ENCODE peak calls at places on chromosomes 13 and 19, in six cellular contexts. W is IMR-90, I is mesendoderm, X is H9, C is trophoblast cell, M is mesenchymal stem cell. A is an unnamed sample.

GRCh38 chr13:38763446-38764381 is 76.8 kb downstream of the FREM2 start:
- DNase-seq in W (peak; percentile 33), I (peak; percentile 77), X (peak; percentile 37), C (peak; percentile 63), M (peak; percentile 40), A (peak; percentile 61)

GRCh38 chr19:12997967-12998940 is 3.0 kb downstream of the NFIX start:
- DNase-seq in W (no peak), I (no peak), X (no peak), C (no peak), M (no peak), A (no peak)

GRCh38 chr13:112784811-112785418 is 95.1 kb downstream of the ATP11A start:
- DNase-seq in W (no peak), I (no peak), X (no peak), C (no peak), M (no peak), A (no peak)

GRCh38 chr13:87087741-87088140 is 583.4 kb upstream of the SLITRK5 start:
- DNase-seq in W (peak; percentile 75), I (no peak), X (no peak), C (no peak), M (peak; percentile 58), A (no peak)

GRCh38 chr13:37747071-37747612 is 122.4 kb downstream of the TRPC4 start:
- DNase-seq in W (peak; percentile 87), I (no peak), X (no peak), C (peak; percentile 59), M (peak; percentile 65), A (no peak)

GRCh38 chr19:1513492-1514294 is 874 bp upstream of the ADAMTSL5 start:
- DNase-seq in W (peak; percentile 53), I (peak; percentile 53), X (peak; percentile 56), C (peak; percentile 77), M (peak; percentile 60), A (no peak)

GRCh38 chr13:33272531-33273124 is 12.9 kb downstream of the STARD13 start:
- DNase-seq in W (no peak), I (no peak), X (no peak), C (no peak), M (no peak), A (no peak)

GRCh38 chr13:78286748-78287147 is 316.6 kb downstream of the POU4F1 start:
- DNase-seq in W (no peak), I (no peak), X (no peak), C (no peak), M (no peak), A (no peak)

GRCh38 chr13:91817250-91817649 is 418.8 kb downstream of the GPC5 start:
- DNase-seq in W (peak; percentile 13), I (no peak), X (no peak), C (no peak), M (peak; percentile 13), A (no peak)

GRCh38 chr13:26909515-26909914 is 148.9 kb upstream of the GPR12 start:
- DNase-seq in W (no peak), I (no peak), X (no peak), C (no peak), M (no peak), A (no peak)

GRCh38 chr13:59623516-59623915 is 540.2 kb downstream of the DIAPH3 start:
- DNase-seq in W (no peak), I (no peak), X (no peak), C (no peak), M (no peak), A (no peak)

GRCh38 chr13:59625121-59625520 is 538.6 kb downstream of the DIAPH3 start:
- DNase-seq in W (no peak), I (no peak), X (no peak), C (peak; percentile 86), M (no peak), A (no peak)

GRCh38 chr13:59621791-59622190 is 541.9 kb downstream of the DIAPH3 start:
- DNase-seq in W (no peak), I (no peak), X (no peak), C (no peak), M (no peak), A (no peak)
- H4K8ac ChIP-seq in W (no peak overlapping the region), I (no peak overlapping the region), X (no peak overlapping the region), C (no peak overlapping the region), M (no peak overlapping the region), A (no peak overlapping the region)

GRCh38 chr19:3335431-3336350 is 30.7 kb upstream of the NFIC start:
- DNase-seq in W (peak; percentile 57), I (no peak), X (no peak), C (no peak), M (peak; percentile 78), A (no peak)
- H3K9ac ChIP-seq in W (no peak overlapping the region), I (no peak overlapping the region), X (no peak overlapping the region), C (no peak overlapping the region), M (peak overlapping the region; percentile 76), A (no peak overlapping the region)

GRCh38 chr19:16873603-16874002 is 15.2 kb upstream of the F2RL3 start:
- DNase-seq in W (no peak), I (no peak), X (no peak), C (peak; percentile 61), M (no peak), A (no peak)

GRCh38 chr19:16877581-16877980 is 11.2 kb upstream of the F2RL3 start:
- DNase-seq in W (no peak), I (no peak), X (no peak), C (no peak), M (no peak), A (no peak)

GRCh38 chr19:16874250-16874977 is 14.4 kb upstream of the F2RL3 start:
- DNase-seq in W (no peak), I (no peak), X (no peak), C (no peak), M (no peak), A (no peak)

GRCh38 chr19:16876904-16877361 is 11.9 kb upstream of the F2RL3 start:
- DNase-seq in W (no peak), I (no peak), X (no peak), C (no peak), M (peak; percentile 54), A (no peak)

DNA sequence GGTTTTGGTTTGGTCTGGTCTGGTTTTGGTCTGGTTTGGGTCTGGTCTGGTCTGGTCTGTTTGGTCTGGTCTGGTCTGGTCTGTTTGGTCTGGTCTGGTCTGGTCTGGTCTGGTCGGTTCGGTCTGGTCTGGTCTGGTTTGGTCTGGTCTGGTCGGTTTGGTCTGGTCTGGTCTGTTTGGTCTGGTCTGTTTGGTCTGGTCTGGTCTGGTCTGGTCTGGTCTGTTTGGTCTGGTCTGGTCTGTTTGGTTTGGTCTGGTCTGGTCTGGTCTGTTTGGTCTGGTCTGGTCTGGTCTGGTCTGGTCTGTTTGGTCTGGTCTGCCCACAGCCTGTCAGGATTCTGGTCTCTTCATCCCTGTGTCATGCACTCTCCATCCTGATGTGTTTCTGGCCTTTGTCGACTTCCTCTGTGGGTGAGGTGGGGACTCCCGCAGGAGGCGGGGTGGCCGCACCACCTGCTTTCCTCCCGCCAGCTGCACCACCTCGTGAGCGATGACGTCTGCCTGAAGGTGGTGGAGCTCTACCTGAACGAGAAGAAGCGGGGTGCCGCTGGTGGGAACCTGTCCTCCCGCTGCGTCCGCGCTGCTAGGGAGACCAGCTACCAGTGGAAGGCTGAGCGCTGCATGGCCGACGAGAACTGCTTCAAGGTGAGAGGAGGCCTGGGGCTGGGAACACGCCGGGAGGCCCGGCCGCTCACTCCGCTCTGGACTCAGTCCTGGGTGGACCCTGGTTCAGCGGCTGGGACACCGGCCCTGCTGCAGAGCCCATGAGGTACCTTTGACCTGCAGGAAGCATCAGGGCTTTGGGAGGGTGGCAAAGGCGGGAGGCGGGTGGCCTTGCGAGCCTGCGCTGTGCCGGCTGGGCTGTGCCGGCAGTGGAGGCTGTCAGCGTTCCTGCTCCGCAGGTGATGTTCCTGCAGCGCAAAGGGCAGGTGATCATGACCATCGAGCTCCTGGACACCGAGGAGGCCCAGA is 12.9 kb upstream of the F2RL3 start:
- DNase-seq in W (no peak), I (no peak), X (no peak), C (peak; percentile 23), M (no peak), A (no peak)
- H2AK5ac ChIP-seq in W (no peak overlapping the region), I (no peak overlapping the region), X (no peak overlapping the region), C (no peak overlapping the region), M (no peak overlapping the region), A (no peak overlapping the region)

DNA sequence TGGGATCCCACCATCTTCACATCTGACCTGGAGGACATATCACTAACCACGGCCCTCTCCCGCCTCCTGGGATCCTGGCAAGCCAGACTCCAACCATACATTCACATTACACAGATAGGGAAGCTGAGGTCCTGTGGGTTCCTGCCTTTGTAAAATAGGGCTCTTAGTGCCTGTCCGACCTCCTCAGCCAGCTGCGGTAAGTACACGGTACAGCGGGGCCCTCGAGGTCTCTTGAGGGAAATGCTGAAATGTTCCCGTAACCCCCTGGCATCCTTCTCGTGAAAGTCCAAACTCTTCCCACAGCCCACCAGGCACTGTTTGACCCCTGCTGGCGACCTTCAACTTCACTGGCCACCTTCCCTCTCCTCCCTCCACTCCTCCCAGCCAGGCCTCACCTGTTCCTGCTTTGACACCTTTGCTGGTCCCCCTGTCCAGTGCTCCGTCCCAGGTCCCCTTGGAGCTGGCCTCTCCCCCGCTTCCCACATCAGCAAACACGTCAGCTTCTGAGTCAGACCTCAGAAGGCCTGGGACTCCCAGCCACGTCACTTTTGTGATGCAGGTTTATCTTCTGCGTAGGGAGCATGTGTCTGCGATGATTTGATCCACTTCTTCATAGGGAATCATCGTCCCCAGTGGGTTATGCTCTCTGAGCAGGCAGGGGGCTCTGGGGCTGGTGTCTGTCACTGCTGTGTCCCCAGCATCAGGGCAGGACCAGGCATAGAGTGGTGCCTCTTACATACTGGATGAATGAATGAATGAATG is 8.9 kb upstream of the GNG7 start:
- DNase-seq in W (peak; percentile 95), I (no peak), X (peak; percentile 22), C (peak; percentile 20), M (peak; percentile 86), A (no peak)
- H4K8ac ChIP-seq in W (peak overlapping the region; percentile 65), I (no peak overlapping the region), X (no peak overlapping the region), C (no peak overlapping the region), M (no peak overlapping the region), A (peak overlapping the region; percentile 65)

GRCh38 chr19:11483176-11484111 is 2.6 kb upstream of the ELAVL3 start:
- DNase-seq in W (no peak), I (no peak), X (peak; percentile 77), C (no peak), M (no peak), A (no peak)
- H3K9ac ChIP-seq in W (no peak overlapping the region), I (no peak overlapping the region), X (no peak overlapping the region), C (no peak overlapping the region), M (no peak overlapping the region), A (no peak overlapping the region)